ENCODE peak calls at places on chromosomes 12 and 14, in seven cellular contexts. A is lung, U is OCI-LY7, F is right lobe of liver, Z is SK-N-SH, D is fibroblast of lung, V is esophagus muscularis mucosa. E is an unnamed sample.

GRCh38 chr12:93778306-93778705 is 101.1 kb downstream of the CRADD start:
- DNase-seq in U (no peak), Z (no peak), F (no peak), V (no peak), A (no peak), D (peak), E (no peak)

GRCh38 chr12:47382305-47382704 is 302.5 kb upstream of the AMIGO2 start:
- DNase-seq in F (no peak), U (peak), V (no peak), A (no peak), D (no peak), Z (no peak), E (no peak)

GRCh38 chr12:69059465-69060457 is 126.8 kb upstream of the CPM start:
- DNase-seq in Z (no peak), V (no peak), U (no peak), F (no peak), D (peak), A (no peak), E (no peak)

GRCh38 chr12:82919365-82920054 is 232.8 kb downstream of the TMTC2 start:
- DNase-seq in U (no peak), F (no peak), A (no peak), D (no peak), Z (peak), V (no peak), E (no peak)

GRCh38 chr12:66627270-66627987 is 51.4 kb downstream of the GRIP1 start:
- DNase-seq in D (no peak), A (no peak), U (no peak), F (no peak), Z (no peak), V (no peak), E (no peak)

GRCh38 chr12:131321988-131322387 is 368.3 kb downstream of the ADGRD1 start:
- DNase-seq in D (no peak), F (no peak), V (no peak), U (peak), Z (no peak), A (no peak), E (no peak)

GRCh38 chr12:131832393-131833231 is 4.4 kb downstream of the MMP17 start:
- DNase-seq in U (no peak), F (no peak), A (no peak), D (peak), V (no peak), Z (peak), E (no peak)

GRCh38 chr12:90199008-90199407 is 490.4 kb upstream of the ATP2B1 start:
- DNase-seq in Z (no peak), V (no peak), F (no peak), D (peak), U (no peak), A (no peak), E (no peak)

GRCh38 chr12:120075034-120075616 is 41.4 kb downstream of the RAB35 start:
- DNase-seq in V (no peak), D (no peak), U (no peak), Z (no peak), F (no peak), A (no peak), E (no peak)

GRCh38 chr12:46523863-46524770 is 151.5 kb upstream of the SLC38A2 start:
- DNase-seq in Z (no peak), D (peak), A (no peak), V (no peak), F (no peak), U (no peak), E (no peak)

GRCh38 chr12:52382854-52383253 is 2.6 kb downstream of the KRT84 start:
- DNase-seq in U (no peak), D (no peak), Z (no peak), A (no peak), F (no peak), V (no peak), E (no peak)

GRCh38 chr12:107564946-107565345 is 120.7 kb upstream of the PWP1 start:
- DNase-seq in V (no peak), D (peak), U (peak), A (no peak), Z (no peak), F (no peak), E (no peak)

GRCh38 chr12:198708-199107 is 15.2 kb downstream of the SLC6A12 start:
- DNase-seq in V (no peak), F (peak), Z (no peak), A (no peak), U (no peak), D (no peak), E (no peak)

GRCh38 chr14:23362200-23362599 is 2.8 kb downstream of the EFS start:
- DNase-seq in F (no peak), U (no peak), A (no peak), Z (no peak), V (no peak), D (peak), E (peak)

GRCh38 chr14:105026033-105026785 is 5.3 kb upstream of the CDCA4 start:
- DNase-seq in Z (no peak), A (no peak), V (no peak), D (no peak), F (no peak), U (no peak), E (no peak)

DNA sequence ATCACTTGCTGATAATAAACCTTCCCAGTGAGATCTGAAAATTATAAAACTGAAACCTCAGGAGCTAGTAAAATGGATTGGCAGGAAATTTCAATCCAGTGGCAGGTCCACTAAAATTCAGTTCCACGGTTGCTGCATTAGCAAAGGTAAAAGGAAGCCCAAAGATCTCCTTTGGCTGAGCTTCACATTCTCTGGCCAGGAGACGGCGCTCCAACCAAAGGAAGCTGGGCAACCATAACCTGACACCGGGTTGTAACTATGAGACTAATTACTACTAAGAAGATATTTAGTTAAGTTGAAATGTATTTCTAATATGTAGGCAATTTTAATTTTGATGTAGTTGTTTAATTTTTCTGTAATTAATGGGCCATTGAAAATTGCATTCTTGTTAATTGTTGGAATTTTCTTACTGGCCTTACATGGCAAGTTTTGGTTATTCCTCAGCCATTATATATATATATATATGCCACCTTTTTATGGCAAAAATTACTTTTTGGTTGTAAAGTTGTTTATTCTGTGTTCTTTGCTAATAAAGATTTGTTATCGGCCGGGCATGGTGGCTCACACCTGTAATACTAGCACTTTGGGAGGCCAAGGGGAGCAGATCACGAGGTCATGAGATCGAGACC is 17.0 kb downstream of the OR8S1 start:
- DNase-seq in D (peak), V (no peak), A (peak), U (peak), F (no peak), Z (no peak), E (no peak)
- TF ChIP-seq CTCF in D (peak), V (peak), A (no peak), U (peak), F (peak), Z (peak), E (no peak)

GRCh38 chr12:74598819-74599218 is 61.2 kb downstream of the ATXN7L3B start:
- DNase-seq in A (no peak), D (no peak), F (no peak), U (no peak), Z (no peak), V (no peak), E (no peak)

GRCh38 chr12:74608376-74608775 is 70.7 kb downstream of the ATXN7L3B start:
- DNase-seq in V (no peak), Z (no peak), F (no peak), U (no peak), D (no peak), A (no peak), E (no peak)

GRCh38 chr12:74599932-74600331 is 62.3 kb downstream of the ATXN7L3B start:
- DNase-seq in Z (no peak), D (no peak), U (no peak), V (no peak), A (no peak), F (no peak), E (no peak)

GRCh38 chr12:74602881-74603523 is 65.4 kb downstream of the ATXN7L3B start:
- DNase-seq in Z (no peak), U (no peak), D (no peak), V (no peak), A (no peak), F (no peak), E (no peak)
- H3K27ac ChIP-seq in Z (no peak), U (no peak), D (no peak), V (no peak), A (no peak), F (no peak), E (no peak)

DNA sequence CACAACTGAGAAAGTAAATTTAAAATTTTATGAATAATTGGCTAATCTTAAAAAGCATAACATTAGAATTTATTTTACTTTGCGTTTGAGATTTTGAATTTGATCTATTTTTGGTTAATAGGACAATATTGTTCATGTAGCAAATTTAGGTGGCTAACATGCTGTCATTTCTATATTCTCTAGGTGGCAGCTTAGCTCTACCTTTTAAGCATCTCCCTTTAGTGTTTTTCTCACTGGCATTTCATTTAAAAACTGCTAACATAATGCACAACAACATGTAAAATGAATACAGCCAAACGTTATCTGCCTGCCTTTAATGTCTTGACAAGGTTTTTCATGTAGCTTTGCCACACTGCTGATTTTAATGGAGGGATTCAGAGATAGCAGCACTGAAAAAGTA is 272.3 kb upstream of the FBXO33 start:
- DNase-seq in F (no peak), U (peak), A (no peak), V (no peak), Z (no peak), D (no peak), E (no peak)
- TF ChIP-seq CTCF in F (no peak), U (peak), A (no peak), V (no peak), Z (no peak), D (no peak), E (no peak)

DNA sequence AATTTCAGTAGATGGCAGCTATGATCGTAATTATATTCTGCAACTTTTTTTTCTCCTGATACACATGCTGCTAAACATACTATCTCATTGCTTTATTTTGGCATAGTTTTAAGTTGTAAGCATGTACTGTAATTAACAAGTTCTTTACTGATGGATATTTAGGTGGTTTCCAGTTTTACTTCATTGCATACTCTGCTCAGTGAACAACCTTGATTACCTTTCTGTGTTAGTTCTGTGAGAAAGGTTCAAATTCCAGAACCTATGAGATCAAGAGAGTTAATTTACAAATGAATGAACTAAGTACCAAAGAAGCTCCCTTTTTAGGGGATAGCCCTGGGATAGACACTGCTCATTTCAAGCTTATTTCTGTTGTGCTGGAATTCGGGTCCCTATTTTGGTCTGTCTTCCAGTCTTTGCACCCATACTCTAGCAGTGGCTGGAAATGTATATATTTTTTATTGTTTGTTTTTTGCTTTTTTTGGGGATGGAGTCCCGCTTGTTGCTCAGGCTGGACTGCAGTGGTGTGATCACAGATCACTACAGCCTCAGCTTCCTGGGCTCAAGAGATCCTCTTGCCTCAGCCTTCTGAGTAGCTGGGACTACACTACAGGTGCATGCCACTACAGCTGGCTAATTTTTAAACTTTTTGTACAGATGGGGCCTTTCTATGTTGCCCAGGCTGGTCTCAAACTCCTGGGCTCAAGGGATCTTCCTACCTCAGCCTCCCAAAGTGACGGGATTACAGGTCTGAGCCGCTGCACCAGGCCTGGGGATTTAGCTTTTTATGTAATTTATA is 10.6 kb downstream of the PAPOLA start:
- DNase-seq in V (no peak), A (no peak), Z (no peak), U (no peak), D (no peak), F (no peak), E (no peak)
- H3K27ac ChIP-seq in V (no peak), A (no peak), Z (no peak), U (no peak), D (no peak), F (peak), E (no peak)

DNA sequence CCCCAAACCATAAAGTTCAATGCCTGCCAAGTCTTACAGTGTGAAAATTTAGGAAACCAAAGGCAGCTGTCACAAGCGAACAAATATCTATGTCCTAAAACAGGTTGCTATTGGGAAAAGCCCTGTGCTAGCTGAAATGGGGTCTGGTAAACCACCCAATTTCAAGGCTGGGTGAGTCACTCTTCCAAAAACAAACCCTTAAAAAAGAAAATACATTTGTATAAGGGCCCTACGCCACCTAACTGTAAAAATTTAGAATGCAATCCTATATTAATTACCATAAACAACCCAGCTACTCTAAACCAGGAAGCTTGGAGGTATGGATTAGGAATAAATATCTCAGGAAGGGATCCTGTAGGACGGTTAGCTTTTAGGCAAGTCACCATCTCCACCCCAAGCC is 32.1 kb downstream of the PRMT8 start:
- DNase-seq in U (no peak), V (peak), F (no peak), Z (no peak), D (peak), A (no peak), E (no peak)
- TF ChIP-seq CTCF in U (no peak), V (no peak), F (no peak), Z (peak), D (no peak), A (no peak), E (no peak)

DNA sequence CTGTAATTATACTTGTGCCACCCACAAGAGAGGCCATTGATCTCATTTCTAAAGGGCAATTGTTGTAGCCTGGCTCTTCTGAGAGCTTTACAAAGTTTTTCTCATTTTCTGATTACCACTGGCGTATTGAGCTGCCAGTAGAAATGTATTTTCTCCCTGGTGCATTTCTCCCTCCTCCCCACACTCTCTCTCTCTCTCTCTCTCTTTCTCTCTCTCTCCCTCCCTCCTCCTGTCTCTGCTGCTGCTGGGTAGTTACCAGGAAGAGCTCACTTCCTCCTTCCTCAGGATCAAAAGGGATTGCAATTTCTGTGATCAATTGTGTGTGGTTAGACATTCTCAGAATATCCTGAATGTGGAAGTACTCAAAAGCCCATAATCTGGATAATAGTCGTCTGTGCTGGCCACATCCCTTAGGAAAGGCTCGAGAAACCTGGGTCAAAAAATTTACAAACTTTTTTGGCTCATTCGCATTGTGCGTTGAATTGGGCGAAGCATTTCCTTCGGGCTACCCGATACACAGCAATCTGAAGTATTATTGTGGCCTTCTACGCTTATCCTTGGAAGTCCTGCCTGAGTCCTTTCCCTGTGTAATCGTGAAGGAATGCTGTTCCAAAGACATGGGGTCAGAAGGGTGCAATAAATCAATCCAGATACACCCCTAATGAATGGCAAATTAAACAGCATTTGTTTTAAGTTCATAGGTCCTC is 254.8 kb downstream of the MSRB3 start:
- DNase-seq in F (no peak), D (peak), A (no peak), U (no peak), V (no peak), Z (no peak), E (no peak)
- H3K27ac ChIP-seq in F (no peak), D (peak), A (no peak), U (no peak), V (no peak), Z (peak), E (no peak)

DNA sequence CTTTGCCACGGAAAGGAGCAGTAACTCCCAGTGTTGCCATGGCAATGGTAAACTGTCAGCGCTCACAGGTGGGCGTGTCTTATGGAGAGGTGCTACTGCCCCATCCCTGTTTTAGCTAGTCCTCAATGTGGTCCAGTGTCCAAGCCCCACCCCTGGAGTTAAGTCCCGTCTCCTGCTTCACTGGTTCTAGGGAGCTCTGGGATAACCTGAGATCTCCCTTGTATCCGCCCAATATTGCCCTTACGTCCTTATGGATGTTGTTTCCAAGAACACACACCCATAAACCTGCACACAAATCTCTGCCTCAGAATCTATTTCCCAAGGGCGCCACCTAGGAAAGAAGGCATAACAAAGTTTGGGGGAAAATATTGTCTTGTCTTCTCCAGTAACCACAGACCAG is 64.2 kb downstream of the SPRING1 start:
- DNase-seq in A (no peak), D (no peak), F (no peak), Z (no peak), V (no peak), U (peak), E (no peak)
- TF ChIP-seq CTCF in A (no peak), D (no peak), F (peak), Z (no peak), V (no peak), U (peak), E (no peak)

GRCh38 chr12:13504074-13504473 is 307.5 kb downstream of the EMP1 start:
- DNase-seq in Z (no peak), V (no peak), D (no peak), U (no peak), A (no peak), F (no peak), E (no peak)
- H3K27ac ChIP-seq in Z (no peak), V (no peak), D (no peak), U (no peak), A (no peak), F (no peak), E (no peak)

GRCh38 chr14:91418387-91419043 is 895 bp upstream of the CCDC88C start:
- DNase-seq in D (peak), A (peak), Z (peak), F (peak), U (peak), V (no peak), E (no peak)
- TF ChIP-seq CTCF in D (peak), A (peak), Z (peak), F (peak), U (peak), V (peak), E (peak)

GRCh38 chr14:100224229-100224628 is 14.7 kb upstream of the YY1 start:
- DNase-seq in Z (no peak), U (no peak), D (no peak), A (no peak), F (no peak), V (no peak), E (no peak)
- H3K27ac ChIP-seq in Z (no peak), U (no peak), D (no peak), A (no peak), F (no peak), V (no peak), E (no peak)